ENCODE peak calls at places on chromosomes 5 and 9, in nine cellular contexts. One of them, this sample, is unnamed. For H3K9me3, the result is how much of the 10 kb centered on the place peaks cover.

GRCh38 chr9:70639853-70640814 is 225.7 kb upstream of the KLF9 start:
- DNase-seq in fibroblast of lung: peak
- DNase-seq in WERI-Rb-1: no peak
- DNase-seq in OCI-LY7: peak
- DNase-seq in HCT116: peak
- DNase-seq in keratinocyte: peak
- DNase-seq in esophagus squamous epithelium: no peak
- DNase-seq in kidney: no peak
- DNase-seq in A549: peak
- DNase-seq in this sample: no peak

GRCh38 chr5:139862313-139862712 is 66.7 kb downstream of the PSD2 start:
- DNase-seq in HCT116: no peak
- DNase-seq in WERI-Rb-1: no peak
- DNase-seq in esophagus squamous epithelium: no peak
- DNase-seq in A549: no peak
- DNase-seq in fibroblast of lung: peak
- DNase-seq in OCI-LY7: no peak
- DNase-seq in kidney: peak
- DNase-seq in keratinocyte: no peak
- DNase-seq in this sample: no peak

GRCh38 chr9:115275753-115276152 is 157.8 kb upstream of the TNC start:
- DNase-seq in fibroblast of lung: no peak
- DNase-seq in WERI-Rb-1: no peak
- DNase-seq in HCT116: no peak
- DNase-seq in A549: no peak
- DNase-seq in esophagus squamous epithelium: no peak
- DNase-seq in kidney: no peak
- DNase-seq in OCI-LY7: no peak
- DNase-seq in keratinocyte: no peak
- DNase-seq in this sample: no peak

GRCh38 chr5:180467028-180467427 is 27.2 kb upstream of the CNOT6 start:
- DNase-seq in HCT116: no peak
- DNase-seq in fibroblast of lung: peak
- DNase-seq in WERI-Rb-1: no peak
- DNase-seq in OCI-LY7: no peak
- DNase-seq in A549: peak
- DNase-seq in kidney: peak
- DNase-seq in esophagus squamous epithelium: no peak
- DNase-seq in keratinocyte: peak
- DNase-seq in this sample: no peak

GRCh38 chr5:152051499-152052454 is 127.1 kb upstream of the GLRA1 start:
- DNase-seq in HCT116: no peak
- DNase-seq in esophagus squamous epithelium: no peak
- DNase-seq in fibroblast of lung: no peak
- DNase-seq in kidney: no peak
- DNase-seq in keratinocyte: no peak
- DNase-seq in WERI-Rb-1: peak
- DNase-seq in OCI-LY7: no peak
- DNase-seq in A549: no peak
- DNase-seq in this sample: no peak

GRCh38 chr5:66933066-66933465 is 263.5 kb downstream of the CD180 start:
- DNase-seq in HCT116: no peak
- DNase-seq in kidney: no peak
- DNase-seq in esophagus squamous epithelium: no peak
- DNase-seq in OCI-LY7: no peak
- DNase-seq in fibroblast of lung: peak
- DNase-seq in A549: no peak
- DNase-seq in keratinocyte: peak
- DNase-seq in WERI-Rb-1: no peak
- DNase-seq in this sample: no peak

GRCh38 chr9:125462766-125463384 is 201.2 kb downstream of the GAPVD1 start:
- DNase-seq in keratinocyte: no peak
- DNase-seq in esophagus squamous epithelium: no peak
- DNase-seq in fibroblast of lung: peak
- DNase-seq in WERI-Rb-1: peak
- DNase-seq in A549: no peak
- DNase-seq in kidney: no peak
- DNase-seq in HCT116: no peak
- DNase-seq in OCI-LY7: no peak
- DNase-seq in this sample: no peak

GRCh38 chr9:70073756-70074155 is 30.1 kb downstream of the MAMDC2 start:
- DNase-seq in keratinocyte: no peak
- DNase-seq in esophagus squamous epithelium: no peak
- DNase-seq in kidney: no peak
- DNase-seq in A549: no peak
- DNase-seq in WERI-Rb-1: no peak
- DNase-seq in OCI-LY7: no peak
- DNase-seq in fibroblast of lung: no peak
- DNase-seq in HCT116: no peak
- DNase-seq in this sample: no peak

GRCh38 chr5:132493241-132493640 is 2.7 kb upstream of the IRF1 start:
- DNase-seq in esophagus squamous epithelium: no peak
- DNase-seq in fibroblast of lung: no peak
- DNase-seq in HCT116: no peak
- DNase-seq in keratinocyte: no peak
- DNase-seq in WERI-Rb-1: no peak
- DNase-seq in kidney: peak
- DNase-seq in A549: no peak
- DNase-seq in OCI-LY7: no peak
- DNase-seq in this sample: no peak

GRCh38 chr5:173452506-173452905 is 124.3 kb upstream of the STC2 start:
- DNase-seq in esophagus squamous epithelium: no peak
- DNase-seq in OCI-LY7: no peak
- DNase-seq in A549: no peak
- DNase-seq in fibroblast of lung: no peak
- DNase-seq in HCT116: no peak
- DNase-seq in WERI-Rb-1: no peak
- DNase-seq in kidney: no peak
- DNase-seq in keratinocyte: no peak
- DNase-seq in this sample: no peak

GRCh38 chr9:113012492-113012891 is 500 bp upstream of the ZNF883 start:
- DNase-seq in fibroblast of lung: no peak
- DNase-seq in keratinocyte: no peak
- DNase-seq in WERI-Rb-1: no peak
- DNase-seq in esophagus squamous epithelium: no peak
- DNase-seq in OCI-LY7: no peak
- DNase-seq in HCT116: no peak
- DNase-seq in kidney: no peak
- DNase-seq in A549: no peak
- DNase-seq in this sample: no peak

DNA sequence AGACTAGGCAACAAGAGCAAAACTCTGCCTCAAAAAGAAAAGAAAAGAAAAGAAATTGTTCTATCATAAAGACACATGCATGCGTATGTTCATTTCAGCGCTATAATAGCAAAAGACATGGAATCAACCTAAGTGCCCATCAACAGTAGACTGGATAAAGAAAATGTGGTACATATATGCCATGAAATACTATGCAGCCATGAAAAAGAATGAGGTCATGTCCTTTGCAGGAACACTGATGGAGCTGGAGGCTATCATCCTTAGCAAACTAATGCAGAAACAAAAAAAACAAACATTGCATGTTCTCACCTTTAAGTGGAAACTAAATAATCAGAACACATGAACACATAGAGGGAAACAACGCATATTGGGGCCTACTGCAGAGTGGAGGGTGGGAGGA is 6.3 kb upstream of the ZNF883 start:
- DNase-seq in keratinocyte: no peak
- DNase-seq in HCT116: no peak
- DNase-seq in esophagus squamous epithelium: no peak
- DNase-seq in WERI-Rb-1: no peak
- DNase-seq in A549: no peak
- DNase-seq in fibroblast of lung: no peak
- DNase-seq in kidney: no peak
- DNase-seq in OCI-LY7: no peak
- DNase-seq in this sample: no peak
- H3K9me3 ChIP-seq in keratinocyte: under half
- H3K9me3 ChIP-seq in HCT116: under half
- H3K9me3 ChIP-seq in esophagus squamous epithelium: under half
- H3K9me3 ChIP-seq in WERI-Rb-1: under half
- H3K9me3 ChIP-seq in A549: under half
- H3K9me3 ChIP-seq in fibroblast of lung: under half
- H3K9me3 ChIP-seq in kidney: under half
- H3K9me3 ChIP-seq in OCI-LY7: under half
- H3K9me3 ChIP-seq in this sample: under half

GRCh38 chr9:98997580-98997979 is 53.9 kb downstream of the COL15A1 start:
- DNase-seq in kidney: no peak
- DNase-seq in fibroblast of lung: peak
- DNase-seq in A549: no peak
- DNase-seq in WERI-Rb-1: no peak
- DNase-seq in OCI-LY7: no peak
- DNase-seq in keratinocyte: no peak
- DNase-seq in HCT116: no peak
- DNase-seq in esophagus squamous epithelium: no peak
- DNase-seq in this sample: no peak

GRCh38 chr9:99001892-99002291 is 58.2 kb downstream of the COL15A1 start:
- DNase-seq in keratinocyte: no peak
- DNase-seq in WERI-Rb-1: no peak
- DNase-seq in OCI-LY7: no peak
- DNase-seq in kidney: no peak
- DNase-seq in esophagus squamous epithelium: no peak
- DNase-seq in fibroblast of lung: no peak
- DNase-seq in HCT116: no peak
- DNase-seq in A549: no peak
- DNase-seq in this sample: no peak

GRCh38 chr9:98998441-98999151 is 54.9 kb downstream of the COL15A1 start:
- DNase-seq in WERI-Rb-1: peak
- DNase-seq in HCT116: peak
- DNase-seq in fibroblast of lung: peak
- DNase-seq in A549: peak
- DNase-seq in keratinocyte: no peak
- DNase-seq in esophagus squamous epithelium: no peak
- DNase-seq in kidney: peak
- DNase-seq in OCI-LY7: peak
- DNase-seq in this sample: no peak

GRCh38 chr9:99000480-99001395 is 57.0 kb downstream of the COL15A1 start:
- DNase-seq in OCI-LY7: peak
- DNase-seq in esophagus squamous epithelium: no peak
- DNase-seq in HCT116: peak
- DNase-seq in A549: peak
- DNase-seq in kidney: no peak
- DNase-seq in fibroblast of lung: peak
- DNase-seq in WERI-Rb-1: peak
- DNase-seq in keratinocyte: peak
- DNase-seq in this sample: no peak

DNA sequence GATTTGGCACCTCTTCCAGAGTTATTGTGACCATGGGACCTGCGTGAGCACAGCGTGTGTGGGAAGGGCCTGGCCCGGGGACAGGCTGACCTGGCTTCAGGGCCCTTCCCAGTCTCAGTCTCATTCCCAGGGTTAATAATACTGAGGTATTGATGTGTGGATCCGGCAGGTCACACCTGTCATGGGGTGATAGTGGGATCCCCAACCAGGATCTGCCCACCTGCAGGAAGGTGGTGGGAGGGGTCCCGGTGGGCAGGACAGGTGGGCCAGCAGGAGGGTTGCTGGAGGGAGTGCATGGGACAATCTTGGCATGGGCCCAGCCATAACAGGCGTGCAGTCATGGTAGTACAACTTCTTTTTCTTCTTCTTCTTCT is 55.4 kb downstream of the COL15A1 start:
- DNase-seq in WERI-Rb-1: no peak
- DNase-seq in kidney: no peak
- DNase-seq in keratinocyte: no peak
- DNase-seq in OCI-LY7: no peak
- DNase-seq in esophagus squamous epithelium: no peak
- DNase-seq in fibroblast of lung: no peak
- DNase-seq in A549: no peak
- DNase-seq in HCT116: no peak
- DNase-seq in this sample: no peak
- TF ChIP-seq CTCF in WERI-Rb-1: no peak
- TF ChIP-seq CTCF in kidney: no peak
- TF ChIP-seq CTCF in keratinocyte: no peak
- TF ChIP-seq CTCF in OCI-LY7: peak
- TF ChIP-seq CTCF in esophagus squamous epithelium: no peak
- TF ChIP-seq CTCF in fibroblast of lung: no peak
- TF ChIP-seq CTCF in A549: no peak
- TF ChIP-seq CTCF in HCT116: no peak
- TF ChIP-seq CTCF in this sample: no peak

DNA sequence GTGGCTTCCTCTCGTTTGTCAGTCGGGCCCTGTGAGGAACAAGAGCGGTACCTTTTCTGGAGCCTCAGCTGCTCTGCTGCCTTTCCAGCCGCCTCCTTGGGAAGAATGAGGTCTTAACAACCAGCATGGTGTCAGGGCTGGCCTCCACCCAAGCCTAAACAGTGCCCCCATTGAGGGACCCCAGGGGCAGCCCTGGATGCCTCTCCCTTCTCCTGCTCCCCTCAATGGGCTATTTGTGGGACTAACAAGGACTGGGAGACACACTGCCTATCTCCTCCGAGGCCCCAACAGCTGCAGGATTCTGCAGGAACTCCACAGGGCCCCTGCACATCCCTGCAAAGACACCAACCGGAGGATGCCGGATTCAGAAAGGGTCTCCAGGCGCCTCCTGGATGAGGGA is 155.4 kb upstream of the MAP3K1 start:
- DNase-seq in keratinocyte: no peak
- DNase-seq in OCI-LY7: no peak
- DNase-seq in esophagus squamous epithelium: no peak
- DNase-seq in A549: no peak
- DNase-seq in HCT116: no peak
- DNase-seq in fibroblast of lung: no peak
- DNase-seq in kidney: no peak
- DNase-seq in WERI-Rb-1: no peak
- DNase-seq in this sample: no peak
- H3K9me3 ChIP-seq in keratinocyte: under half
- H3K9me3 ChIP-seq in OCI-LY7: under half
- H3K9me3 ChIP-seq in esophagus squamous epithelium: under half
- H3K9me3 ChIP-seq in A549: under half
- H3K9me3 ChIP-seq in HCT116: under half
- H3K9me3 ChIP-seq in fibroblast of lung: under half
- H3K9me3 ChIP-seq in kidney: under half
- H3K9me3 ChIP-seq in WERI-Rb-1: under half
- H3K9me3 ChIP-seq in this sample: under half

GRCh38 chr9:112914524-112914923 is 23.8 kb upstream of the SLC46A2 start:
- DNase-seq in A549: no peak
- DNase-seq in HCT116: no peak
- DNase-seq in OCI-LY7: no peak
- DNase-seq in WERI-Rb-1: no peak
- DNase-seq in kidney: no peak
- DNase-seq in fibroblast of lung: no peak
- DNase-seq in keratinocyte: no peak
- DNase-seq in esophagus squamous epithelium: no peak
- DNase-seq in this sample: no peak

GRCh38 chr9:112913326-112913725 is 22.6 kb upstream of the SLC46A2 start:
- DNase-seq in OCI-LY7: no peak
- DNase-seq in WERI-Rb-1: no peak
- DNase-seq in kidney: no peak
- DNase-seq in fibroblast of lung: no peak
- DNase-seq in esophagus squamous epithelium: no peak
- DNase-seq in A549: no peak
- DNase-seq in HCT116: no peak
- DNase-seq in keratinocyte: no peak
- DNase-seq in this sample: no peak

GRCh38 chr9:112912636-112913035 is 22.0 kb upstream of the SLC46A2 start:
- DNase-seq in keratinocyte: no peak
- DNase-seq in HCT116: no peak
- DNase-seq in esophagus squamous epithelium: no peak
- DNase-seq in OCI-LY7: no peak
- DNase-seq in WERI-Rb-1: no peak
- DNase-seq in fibroblast of lung: no peak
- DNase-seq in kidney: no peak
- DNase-seq in A549: no peak
- DNase-seq in this sample: no peak

GRCh38 chr9:112917027-112917986 is 26.6 kb upstream of the SLC46A2 start:
- DNase-seq in keratinocyte: no peak
- DNase-seq in kidney: no peak
- DNase-seq in fibroblast of lung: no peak
- DNase-seq in esophagus squamous epithelium: no peak
- DNase-seq in A549: no peak
- DNase-seq in WERI-Rb-1: no peak
- DNase-seq in OCI-LY7: no peak
- DNase-seq in HCT116: peak
- DNase-seq in this sample: no peak

GRCh38 chr9:112911736-112912135 is 21.1 kb upstream of the SLC46A2 start:
- DNase-seq in fibroblast of lung: no peak
- DNase-seq in HCT116: no peak
- DNase-seq in A549: no peak
- DNase-seq in WERI-Rb-1: no peak
- DNase-seq in kidney: no peak
- DNase-seq in OCI-LY7: no peak
- DNase-seq in esophagus squamous epithelium: no peak
- DNase-seq in keratinocyte: no peak
- DNase-seq in this sample: no peak
- TF ChIP-seq CTCF in fibroblast of lung: no peak
- TF ChIP-seq CTCF in HCT116: no peak
- TF ChIP-seq CTCF in A549: no peak
- TF ChIP-seq CTCF in WERI-Rb-1: no peak
- TF ChIP-seq CTCF in kidney: no peak
- TF ChIP-seq CTCF in OCI-LY7: no peak
- TF ChIP-seq CTCF in esophagus squamous epithelium: no peak
- TF ChIP-seq CTCF in keratinocyte: no peak
- TF ChIP-seq CTCF in this sample: no peak